ENCODE peak calls at places on chromosomes 13 and 19, in five cellular contexts. S is lower leg skin, E is lower lobe of right lung, H is AG04450, F is psoas muscle. N is an unnamed sample.

GRCh38 chr13:93794197-93794885 is 567.7 kb downstream of the GPC6 start:
- DNase-seq in S (no peak), E (no peak), H (no peak), F (no peak), N (no peak)

GRCh38 chr13:105918842-105919741 is 616.4 kb downstream of the EFNB2 start:
- DNase-seq in S (no peak), E (no peak), H (no peak), F (no peak), N (peak; percentile 32)

GRCh38 chr19:52524086-52524485 is 3.4 kb upstream of the ZNF808 start:
- DNase-seq in S (no peak), E (no peak), H (no peak), F (no peak), N (no peak)

GRCh38 chr19:12052057-12052570 is 647 bp downstream of the ZNF878 start:
- DNase-seq in S (no peak), E (no peak), H (no peak), F (no peak), N (no peak)

GRCh38 chr13:82330499-82330898 is 1551.8 kb downstream of the SLITRK1 start:
- DNase-seq in S (no peak), E (no peak), H (no peak), F (no peak), N (no peak)

GRCh38 chr19:31258211-31259052 is 90.8 kb downstream of the TSHZ3 start:
- DNase-seq in S (no peak), E (no peak), H (no peak), F (no peak), N (no peak)

GRCh38 chr13:94323746-94324408 is 155.6 kb downstream of the DCT start:
- DNase-seq in S (no peak), E (no peak), H (no peak), F (no peak), N (no peak)

GRCh38 chr13:21637296-21637695 is 33.3 kb upstream of the MICU2 start:
- DNase-seq in S (peak; percentile 37), E (peak; percentile 77), H (no peak), F (no peak), N (no peak)

GRCh38 chr13:73610799-73611592 is 523.2 kb downstream of the KLF12 start:
- DNase-seq in S (no peak), E (no peak), H (no peak), F (no peak), N (no peak)

GRCh38 chr13:66405908-66406802 is 824.0 kb downstream of the PCDH9 start:
- DNase-seq in S (no peak), E (no peak), H (peak; percentile 16), F (no peak), N (no peak)

GRCh38 chr13:104137416-104137815 is 1071.2 kb upstream of the SLC10A2 start:
- DNase-seq in S (no peak), E (no peak), H (no peak), F (no peak), N (no peak)

GRCh38 chr19:38227272-38228004 is 3.4 kb upstream of the DPF1 start:
- DNase-seq in S (no peak), E (no peak), H (no peak), F (no peak), N (no peak)

GRCh38 chr19:920051-920857 is 3.1 kb downstream of the KISS1R start:
- DNase-seq in S (no peak), E (no peak), H (no peak), F (no peak), N (no peak)

GRCh38 chr19:533485-534058 is 2.0 kb downstream of the CDC34 start:
- DNase-seq in S (no peak), E (no peak), H (no peak), F (no peak), N (no peak)

GRCh38 chr13:106028916-106029315 is 506.5 kb downstream of the EFNB2 start:
- DNase-seq in S (no peak), E (no peak), H (no peak), F (no peak), N (no peak)

GRCh38 chr13:87131611-87132010 is 539.6 kb upstream of the SLITRK5 start:
- DNase-seq in S (no peak), E (no peak), H (no peak), F (no peak), N (no peak)

GRCh38 chr13:74062933-74063332 is 71.3 kb downstream of the KLF12 start:
- DNase-seq in S (no peak), E (no peak), H (no peak), F (peak; percentile 77), N (no peak)

GRCh38 chr13:43021926-43022670 is 1.3 kb upstream of the DNAJC15 start:
- DNase-seq in S (no peak), E (no peak), H (no peak), F (no peak), N (no peak)

GRCh38 chr19:29268103-29268502 is 55.2 kb upstream of the UQCRFS1 start:
- DNase-seq in S (no peak), E (no peak), H (no peak), F (no peak), N (no peak)

GRCh38 chr19:34120846-34121639 is 51.3 kb upstream of the LSM14A start:
- DNase-seq in S (no peak), E (no peak), H (peak; percentile 20), F (no peak), N (no peak)
- TF ChIP-seq CTCF in S (no peak), E (peak; percentile 54), H (peak; percentile 91), F (peak; percentile 47), N (peak; percentile 85)

GRCh38 chr19:3285647-3286176 is 61.3 kb downstream of the CELF5 start:
- DNase-seq in S (no peak), E (no peak), H (no peak), F (peak; percentile 50), N (no peak)

GRCh38 chr19:3283886-3284657 is 59.6 kb downstream of the CELF5 start:
- DNase-seq in S (no peak), E (no peak), H (no peak), F (no peak), N (no peak)

GRCh38 chr19:3283246-3283751 is 58.8 kb downstream of the CELF5 start:
- DNase-seq in S (no peak), E (no peak), H (no peak), F (no peak), N (no peak)

GRCh38 chr19:3282564-3282963 is 58.1 kb downstream of the CELF5 start:
- DNase-seq in S (no peak), E (no peak), H (no peak), F (no peak), N (no peak)

GRCh38 chr19:3284759-3285646 is 60.5 kb downstream of the CELF5 start:
- DNase-seq in S (peak; percentile 59), E (peak; percentile 90), H (peak; percentile 11), F (peak; percentile 62), N (no peak)
- H3K4me3 ChIP-seq in S (no peak overlapping the region), E (peak overlapping the region; percentile 32), H (peak overlapping the region; percentile 31), F (peak overlapping the region; percentile 25), N (no peak overlapping the region)

DNA sequence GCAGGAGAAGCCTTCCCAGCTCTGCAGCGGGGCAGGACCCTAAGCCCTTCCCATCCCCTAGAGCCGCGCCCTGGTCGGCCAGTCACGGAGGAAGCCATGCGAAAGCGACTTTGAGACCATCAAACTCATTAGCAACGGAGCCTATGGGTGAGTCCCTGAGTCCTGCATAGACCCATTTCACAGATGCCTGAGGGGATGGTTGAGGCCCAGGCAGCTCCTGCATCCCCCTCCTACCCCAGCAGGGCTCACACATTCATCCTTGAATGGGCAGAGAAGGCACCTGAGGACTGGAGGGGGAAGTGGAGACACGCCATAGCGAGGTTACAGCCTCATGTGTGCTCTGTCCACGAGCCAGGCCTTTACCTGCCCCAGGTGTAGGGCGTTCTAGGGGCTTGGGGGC is 24.2 kb upstream of the PIK3R2 start:
- DNase-seq in S (no peak), E (no peak), H (no peak), F (no peak), N (no peak)
- TF ChIP-seq CTCF in S (no peak), E (no peak), H (no peak), F (no peak), N (no peak)

GRCh38 chr13:49538404-49538803 is 42.7 kb downstream of the PHF11 start:
- DNase-seq in S (no peak), E (no peak), H (no peak), F (no peak), N (no peak)

GRCh38 chr13:49539313-49539712 is 43.6 kb downstream of the PHF11 start:
- DNase-seq in S (no peak), E (no peak), H (peak; percentile 42), F (no peak), N (no peak)

GRCh38 chr13:49539746-49540145 is 44.0 kb downstream of the PHF11 start:
- DNase-seq in S (no peak), E (no peak), H (no peak), F (no peak), N (no peak)

GRCh38 chr13:49543656-49544055 is 41.7 kb downstream of the RCBTB1 start:
- DNase-seq in S (no peak), E (no peak), H (no peak), F (no peak), N (no peak)

DNA sequence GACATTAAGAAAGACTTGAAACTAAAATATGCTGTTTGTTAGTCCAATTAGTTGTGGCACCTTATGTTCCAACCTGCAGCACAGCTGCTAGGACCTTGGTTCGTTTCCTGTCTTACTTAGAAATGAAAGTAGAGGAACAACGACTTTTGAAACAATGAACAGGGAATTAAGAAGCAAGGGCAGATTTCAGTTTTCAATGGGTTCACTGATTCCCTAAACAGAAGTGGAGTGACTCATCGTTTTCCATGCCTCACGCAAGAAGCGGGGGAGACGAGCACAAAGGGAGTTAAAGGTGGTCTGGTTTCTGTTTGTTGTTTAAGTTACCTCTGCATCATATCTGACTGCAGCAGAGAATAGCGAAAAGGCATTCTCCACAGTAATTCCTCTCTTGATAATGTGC is 44.8 kb downstream of the PHF11 start:
- DNase-seq in S (no peak), E (no peak), H (no peak), F (no peak), N (no peak)
- H3K4me3 ChIP-seq in S (no peak overlapping the region), E (peak overlapping the region; percentile 1), H (no peak overlapping the region), F (peak overlapping the region; percentile 36), N (no peak overlapping the region)

DNA sequence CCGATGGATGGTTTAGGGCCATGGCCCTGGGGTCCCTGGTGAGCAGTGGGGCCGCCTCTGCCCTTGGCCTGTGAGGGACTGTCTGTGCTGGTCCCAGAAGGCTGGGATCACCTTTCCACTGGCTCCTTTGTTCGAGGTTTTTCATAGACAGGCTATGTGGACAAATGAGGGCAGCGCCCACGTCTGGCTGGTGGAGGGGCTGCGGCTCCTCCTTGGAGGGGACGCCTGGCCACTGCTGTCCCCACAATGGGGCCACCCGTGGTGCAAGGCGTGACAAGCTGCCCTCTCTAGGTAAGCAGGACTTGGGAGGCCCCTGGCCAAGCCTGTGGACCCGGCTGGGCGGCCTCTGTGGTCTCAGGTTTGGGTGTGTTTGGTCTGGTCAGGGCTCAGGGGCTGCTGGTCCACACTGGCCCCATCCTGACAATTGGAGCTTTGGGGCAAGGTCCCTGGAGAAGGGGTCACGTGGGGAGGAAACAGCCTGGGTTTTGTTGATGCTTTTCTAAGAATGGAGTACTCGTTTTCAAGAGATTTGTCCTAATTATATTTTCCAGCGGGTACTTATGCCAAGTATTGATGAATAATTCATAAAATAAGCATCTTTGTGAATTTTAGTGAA is 33.3 kb downstream of the MCF2L start:
- DNase-seq in S (no peak), E (no peak), H (no peak), F (no peak), N (no peak)
- TF ChIP-seq CTCF in S (no peak), E (peak; percentile 24), H (peak; percentile 18), F (peak; percentile 13), N (peak; percentile 10)

GRCh38 chr13:35598233-35598632 is 121.7 kb upstream of the MAB21L1 start:
- DNase-seq in S (no peak), E (no peak), H (no peak), F (no peak), N (no peak)
- H3K4me3 ChIP-seq in S (no peak overlapping the region), E (no peak overlapping the region), H (no peak overlapping the region), F (no peak overlapping the region), N (no peak overlapping the region)

GRCh38 chr19:4374451-4375163 is 25.7 kb downstream of the SH3GL1 start:
- DNase-seq in S (peak; percentile 77), E (peak; percentile 74), H (no peak), F (peak; percentile 95), N (no peak)
- TF ChIP-seq CTCF in S (peak; percentile 8), E (no peak), H (no peak), F (no peak), N (no peak)